ENCODE peak calls at places on chromosomes 5 and 9, in nine cellular contexts. C, X, K, R, P, O, B, F and Y are unnamed samples. For H3K36me3, the result is how much of the 10 kb centered on the place peaks cover.

GRCh38 chr9:98943682-98944129 is at the start of gene COL15A1:
- DNase-seq in C (peak), X (no peak), K (no peak), R (no peak), P (no peak), O (peak), B (no peak), F (no peak), Y (no peak)

GRCh38 chr9:78871452-78872331 is 574.8 kb downstream of the PSAT1 start:
- DNase-seq in C (no peak), X (no peak), K (no peak), R (no peak), P (peak), O (peak), B (no peak), F (peak), Y (no peak)

GRCh38 chr5:155629597-155629996 is 616.0 kb downstream of the KIF4B start:
- DNase-seq in C (no peak), X (no peak), K (no peak), R (no peak), P (no peak), O (no peak), B (no peak), F (no peak), Y (no peak)

GRCh38 chr5:98109561-98110006 is 663.9 kb upstream of the RGMB start:
- DNase-seq in C (no peak), X (no peak), K (no peak), R (no peak), P (no peak), O (peak), B (no peak), F (peak), Y (no peak)

GRCh38 chr5:149447373-149448367 is 68.6 kb upstream of the IL17B start:
- DNase-seq in C (no peak), X (no peak), K (no peak), R (no peak), P (no peak), O (no peak), B (no peak), F (no peak), Y (no peak)

GRCh38 chr9:82939451-82939850 is 123.5 kb downstream of the RASEF start:
- DNase-seq in C (no peak), X (no peak), K (no peak), R (no peak), P (no peak), O (peak), B (no peak), F (no peak), Y (no peak)

GRCh38 chr9:81526587-81526986 is 162.8 kb downstream of the TLE1 start:
- DNase-seq in C (no peak), X (no peak), K (no peak), R (no peak), P (no peak), O (peak), B (no peak), F (no peak), Y (no peak)

GRCh38 chr9:110429453-110429852 is 91.8 kb upstream of the TXNDC8 start:
- DNase-seq in C (no peak), X (no peak), K (no peak), R (no peak), P (no peak), O (no peak), B (no peak), F (no peak), Y (no peak)

GRCh38 chr5:65625743-65626142 is 916 bp downstream of the SHLD3 start:
- DNase-seq in C (no peak), X (no peak), K (no peak), R (no peak), P (no peak), O (no peak), B (no peak), F (no peak), Y (no peak)

GRCh38 chr5:149216515-149216914 is 55.1 kb upstream of the AFAP1L1 start:
- DNase-seq in C (no peak), X (no peak), K (no peak), R (no peak), P (no peak), O (no peak), B (no peak), F (no peak), Y (no peak)

GRCh38 chr5:54522080-54522479 is 4.5 kb downstream of the SNX18 start:
- DNase-seq in C (no peak), X (no peak), K (no peak), R (no peak), P (no peak), O (peak), B (no peak), F (no peak), Y (no peak)

GRCh38 chr9:111759762-111760639 is 34.7 kb downstream of the SHOC1 start:
- DNase-seq in C (no peak), X (peak), K (peak), R (peak), P (peak), O (peak), B (peak), F (peak), Y (peak)

GRCh38 chr9:89378541-89378940 is 60.2 kb downstream of the SECISBP2 start:
- DNase-seq in C (no peak), X (no peak), K (no peak), R (no peak), P (no peak), O (no peak), B (no peak), F (no peak), Y (no peak)

GRCh38 chr5:3391210-3391609 is 204.4 kb upstream of the IRX1 start:
- DNase-seq in C (no peak), X (no peak), K (no peak), R (no peak), P (no peak), O (no peak), B (no peak), F (no peak), Y (no peak)

GRCh38 chr9:96047741-96048115 is 172.2 kb downstream of the ERCC6L2 start:
- DNase-seq in C (no peak), X (no peak), K (no peak), R (no peak), P (no peak), O (no peak), B (no peak), F (no peak), Y (no peak)

GRCh38 chr5:72107874-72108199 is 562 bp downstream of the MAP1B start:
- DNase-seq in C (no peak), X (no peak), K (no peak), R (no peak), P (no peak), O (peak), B (no peak), F (peak), Y (no peak)

GRCh38 chr5:38636626-38637025 is 80.2 kb upstream of the LIFR start:
- DNase-seq in C (no peak), X (no peak), K (no peak), R (no peak), P (no peak), O (no peak), B (no peak), F (no peak), Y (no peak)

GRCh38 chr9:109584205-109584604 is 86.1 kb upstream of the PTPN3 start:
- DNase-seq in C (no peak), X (no peak), K (no peak), R (no peak), P (no peak), O (no peak), B (no peak), F (no peak), Y (no peak)

GRCh38 chr9:137018761-137019559 is 9.1 kb downstream of the ABCA2 start:
- DNase-seq in C (no peak), X (no peak), K (no peak), R (no peak), P (no peak), O (no peak), B (no peak), F (no peak), Y (no peak)

GRCh38 chr5:116881921-116882531 is 307.4 kb upstream of the SEMA6A start:
- DNase-seq in C (no peak), X (no peak), K (no peak), R (no peak), P (no peak), O (no peak), B (no peak), F (no peak), Y (no peak)

GRCh38 chr5:111668713-111669112 is 88.3 kb downstream of the NREP start:
- DNase-seq in C (no peak), X (no peak), K (no peak), R (no peak), P (no peak), O (peak), B (no peak), F (no peak), Y (no peak)

GRCh38 chr5:127235136-127235535 is 55.5 kb upstream of the MEGF10 start:
- DNase-seq in C (no peak), X (no peak), K (no peak), R (no peak), P (no peak), O (no peak), B (no peak), F (no peak), Y (no peak)

GRCh38 chr9:38687992-38688391 is 31.9 kb downstream of the FAM240B start:
- DNase-seq in C (no peak), X (no peak), K (no peak), R (no peak), P (no peak), O (no peak), B (no peak), F (no peak), Y (no peak)

GRCh38 chr5:10194083-10194482 is 55.6 kb downstream of the ATPSCKMT start:
- DNase-seq in C (no peak), X (no peak), K (no peak), R (no peak), P (no peak), O (no peak), B (no peak), F (no peak), Y (no peak)

GRCh38 chr9:124443625-124444024 is 6.6 kb upstream of the ADGRD2 start:
- DNase-seq in C (no peak), X (no peak), K (no peak), R (no peak), P (no peak), O (no peak), B (no peak), F (no peak), Y (no peak)

GRCh38 chr5:95281211-95281610 is 3.7 kb downstream of the MCTP1 start:
- DNase-seq in C (no peak), X (no peak), K (no peak), R (no peak), P (no peak), O (peak), B (no peak), F (no peak), Y (no peak)

GRCh38 chr9:87148391-87149237 is 201.3 kb upstream of the GAS1 start:
- DNase-seq in C (peak), X (peak), K (no peak), R (peak), P (no peak), O (peak), B (no peak), F (peak), Y (no peak)

GRCh38 chr5:130102375-130102774 is 198.1 kb downstream of the CHSY3 start:
- DNase-seq in C (no peak), X (no peak), K (no peak), R (no peak), P (no peak), O (no peak), B (no peak), F (no peak), Y (no peak)

GRCh38 chr5:151295801-151296477 is 7.6 kb downstream of the SLC36A3 start:
- DNase-seq in C (no peak), X (no peak), K (no peak), R (no peak), P (no peak), O (no peak), B (no peak), F (peak), Y (no peak)

GRCh38 chr9:133054194-133054890 is 7.4 kb upstream of the CEL start:
- DNase-seq in C (peak), X (no peak), K (no peak), R (no peak), P (no peak), O (no peak), B (no peak), F (no peak), Y (no peak)
- H3K36me3 ChIP-seq in C (half or more), X (under half), K (half or more), R (under half), P (under half), O (under half), B (half or more), F (half or more), Y (under half)

DNA sequence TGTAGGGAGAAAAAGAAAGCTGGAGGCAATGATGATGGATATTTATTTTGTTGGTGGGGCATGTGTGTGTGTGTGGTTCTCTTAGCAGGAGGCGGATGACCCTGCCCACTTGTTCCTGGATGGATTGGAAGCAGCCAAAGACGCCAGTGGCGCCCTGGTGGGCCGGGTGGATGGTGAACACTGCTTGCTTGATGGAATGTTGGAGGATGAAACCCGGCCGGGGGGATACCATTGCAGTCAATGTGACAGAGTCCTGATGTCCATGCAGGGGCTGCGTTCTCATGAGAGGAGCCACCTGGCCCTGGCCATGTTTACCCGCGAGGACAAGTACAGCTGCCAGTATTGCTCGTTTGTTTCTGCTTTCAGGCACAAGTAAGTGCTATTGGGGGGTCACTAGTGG is 69.2 kb downstream of the ZNF462 start:
- DNase-seq in C (no peak), X (no peak), K (no peak), R (no peak), P (no peak), O (no peak), B (no peak), F (no peak), Y (no peak)
- H3K36me3 ChIP-seq in C (half or more), X (under half), K (under half), R (under half), P (under half), O (under half), B (under half), F (half or more), Y (under half)

GRCh38 chr5:87405472-87406155 is 7.1 kb downstream of the CCNH start:
- DNase-seq in C (no peak), X (no peak), K (no peak), R (no peak), P (no peak), O (no peak), B (no peak), F (no peak), Y (no peak)

GRCh38 chr5:87401626-87402025 is 11.1 kb downstream of the CCNH start:
- DNase-seq in C (no peak), X (no peak), K (no peak), R (no peak), P (no peak), O (no peak), B (no peak), F (no peak), Y (no peak)

GRCh38 chr5:87403409-87403808 is 9.3 kb downstream of the CCNH start:
- DNase-seq in C (no peak), X (no peak), K (no peak), R (no peak), P (no peak), O (no peak), B (no peak), F (no peak), Y (no peak)

GRCh38 chr5:87404359-87404758 is 8.4 kb downstream of the CCNH start:
- DNase-seq in C (no peak), X (no peak), K (no peak), R (no peak), P (no peak), O (no peak), B (no peak), F (no peak), Y (no peak)

GRCh38 chr5:87403899-87404298 is 8.8 kb downstream of the CCNH start:
- DNase-seq in C (no peak), X (no peak), K (no peak), R (no peak), P (no peak), O (no peak), B (no peak), F (no peak), Y (no peak)
- H3K36me3 ChIP-seq in C (half or more), X (under half), K (half or more), R (under half), P (half or more), O (under half), B (half or more), F (half or more), Y (half or more)

GRCh38 chr5:141674747-141675146 is 7.3 kb downstream of the ARAP3 start:
- DNase-seq in C (no peak), X (no peak), K (no peak), R (no peak), P (no peak), O (no peak), B (no peak), F (no peak), Y (no peak)
- H3K36me3 ChIP-seq in C (under half), X (under half), K (under half), R (under half), P (under half), O (under half), B (under half), F (half or more), Y (under half)

DNA sequence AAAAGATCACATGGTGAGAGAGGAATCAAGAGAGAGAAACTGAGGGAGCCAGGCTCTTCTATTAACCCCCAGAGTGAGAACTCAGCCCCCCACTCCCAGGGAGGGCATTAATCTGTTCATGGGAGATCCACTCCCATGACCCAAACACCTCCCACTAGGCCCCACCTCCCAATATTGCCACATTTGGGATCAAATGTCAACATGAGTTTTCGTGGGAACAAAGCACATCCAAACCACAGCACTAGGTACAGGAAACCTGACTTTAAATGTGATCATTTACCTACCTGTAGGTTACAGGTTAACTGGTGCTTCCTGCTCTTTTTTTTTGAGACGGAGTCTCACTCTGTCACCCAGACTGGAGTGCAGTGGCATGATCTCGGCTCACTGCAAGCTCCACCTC is 16.9 kb downstream of the NNT start:
- DNase-seq in C (no peak), X (no peak), K (no peak), R (no peak), P (no peak), O (no peak), B (no peak), F (no peak), Y (no peak)
- H3K36me3 ChIP-seq in C (half or more), X (under half), K (under half), R (under half), P (under half), O (under half), B (half or more), F (half or more), Y (under half)

DNA sequence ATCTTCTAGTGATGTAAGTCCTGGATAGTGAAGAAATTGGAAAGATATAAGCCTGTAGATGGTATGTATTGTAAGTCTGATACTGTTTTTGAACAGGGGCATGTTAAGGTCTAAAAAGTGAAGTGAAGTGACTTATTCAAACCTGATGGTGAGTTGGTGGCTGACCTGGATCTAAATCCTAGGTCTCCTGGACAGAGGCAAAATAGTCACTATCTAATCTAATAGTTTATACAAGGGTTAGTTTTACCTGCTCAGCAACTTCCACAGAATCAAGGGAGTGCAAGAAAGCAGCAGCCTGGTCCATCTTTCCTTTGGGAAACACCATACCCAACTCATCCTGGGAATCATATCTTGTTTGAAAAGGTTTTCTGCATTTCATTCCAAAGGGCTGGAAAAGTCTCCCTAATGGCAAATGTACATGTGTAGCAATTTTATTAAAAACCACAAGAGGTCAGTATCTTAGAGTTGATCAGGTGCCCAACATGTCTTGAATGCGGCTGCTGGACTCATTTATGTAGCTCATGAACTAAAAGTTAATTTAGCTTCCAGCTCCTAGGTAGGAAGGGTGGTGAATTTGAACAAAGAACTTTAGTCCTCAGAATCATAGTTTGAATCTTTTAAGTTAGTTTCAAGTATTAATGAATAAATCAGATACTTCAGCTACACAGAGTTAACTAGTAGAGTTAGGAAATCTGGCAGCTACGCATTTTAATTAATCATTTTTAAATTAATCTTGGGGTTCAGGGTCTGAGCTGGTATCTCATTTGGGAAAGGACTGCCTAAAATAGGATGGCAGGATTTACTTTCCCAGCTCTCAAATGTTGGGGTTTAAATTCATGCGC is 26.0 kb downstream of the SKP2 start:
- DNase-seq in C (no peak), X (no peak), K (no peak), R (peak), P (peak), O (peak), B (peak), F (no peak), Y (no peak)
- H3K36me3 ChIP-seq in C (half or more), X (under half), K (under half), R (under half), P (under half), O (under half), B (half or more), F (half or more), Y (half or more)